ENCODE peak calls at places on chromosomes 6 and 20, in eight cellular contexts. One of them, this sample, is unnamed. For H3K27me3, the result is how much of the 10 kb centered on the place peaks cover.

GRCh38 chr6:56682580-56682979 is 39.9 kb upstream of the DST start:
- DNase-seq in cardiac muscle cell: no peak
- DNase-seq in lower lobe of right lung: no peak
- DNase-seq in CD8-positive, alpha-beta T cell: no peak
- DNase-seq in neural progenitor cell: no peak
- DNase-seq in K562: no peak
- DNase-seq in RWPE2: no peak
- DNase-seq in effector memory CD4-positive, alpha-beta T cell: no peak
- DNase-seq in this sample: no peak

GRCh38 chr6:56250266-56250665 is 2.9 kb upstream of the COL21A1 start:
- DNase-seq in cardiac muscle cell: no peak
- DNase-seq in lower lobe of right lung: no peak
- DNase-seq in CD8-positive, alpha-beta T cell: no peak
- DNase-seq in neural progenitor cell: no peak
- DNase-seq in K562: no peak
- DNase-seq in RWPE2: no peak
- DNase-seq in effector memory CD4-positive, alpha-beta T cell: no peak
- DNase-seq in this sample: no peak

GRCh38 chr6:63636516-63636968 is 940 bp downstream of the PHF3 start:
- DNase-seq in cardiac muscle cell: peak
- DNase-seq in lower lobe of right lung: peak
- DNase-seq in CD8-positive, alpha-beta T cell: peak
- DNase-seq in neural progenitor cell: peak
- DNase-seq in K562: peak
- DNase-seq in RWPE2: no peak
- DNase-seq in effector memory CD4-positive, alpha-beta T cell: peak
- DNase-seq in this sample: peak

GRCh38 chr20:15547109-15547508 is 1026.1 kb downstream of the KIF16B start:
- DNase-seq in cardiac muscle cell: no peak
- DNase-seq in lower lobe of right lung: no peak
- DNase-seq in CD8-positive, alpha-beta T cell: no peak
- DNase-seq in neural progenitor cell: no peak
- DNase-seq in K562: no peak
- DNase-seq in RWPE2: no peak
- DNase-seq in effector memory CD4-positive, alpha-beta T cell: no peak
- DNase-seq in this sample: no peak

GRCh38 chr6:130366011-130366963 is at the start of gene TMEM200A:
- DNase-seq in cardiac muscle cell: peak
- DNase-seq in lower lobe of right lung: peak
- DNase-seq in CD8-positive, alpha-beta T cell: no peak
- DNase-seq in neural progenitor cell: peak
- DNase-seq in K562: no peak
- DNase-seq in RWPE2: peak
- DNase-seq in effector memory CD4-positive, alpha-beta T cell: peak
- DNase-seq in this sample: peak

GRCh38 chr20:50565874-50566273 is 55.7 kb downstream of the PTPN1 start:
- DNase-seq in cardiac muscle cell: no peak
- DNase-seq in lower lobe of right lung: no peak
- DNase-seq in CD8-positive, alpha-beta T cell: no peak
- DNase-seq in neural progenitor cell: no peak
- DNase-seq in K562: no peak
- DNase-seq in RWPE2: no peak
- DNase-seq in effector memory CD4-positive, alpha-beta T cell: no peak
- DNase-seq in this sample: no peak

GRCh38 chr6:4913705-4914411 is 90.0 kb downstream of the RPP40 start:
- DNase-seq in cardiac muscle cell: no peak
- DNase-seq in lower lobe of right lung: no peak
- DNase-seq in CD8-positive, alpha-beta T cell: no peak
- DNase-seq in neural progenitor cell: no peak
- DNase-seq in K562: no peak
- DNase-seq in RWPE2: no peak
- DNase-seq in effector memory CD4-positive, alpha-beta T cell: no peak
- DNase-seq in this sample: no peak

GRCh38 chr6:49004806-49005205 is 458.2 kb downstream of the MMUT start:
- DNase-seq in cardiac muscle cell: no peak
- DNase-seq in lower lobe of right lung: no peak
- DNase-seq in CD8-positive, alpha-beta T cell: no peak
- DNase-seq in neural progenitor cell: no peak
- DNase-seq in K562: no peak
- DNase-seq in RWPE2: no peak
- DNase-seq in effector memory CD4-positive, alpha-beta T cell: no peak
- DNase-seq in this sample: no peak

GRCh38 chr6:160431231-160431630 is 83.1 kb downstream of the SLC22A3 start:
- DNase-seq in cardiac muscle cell: peak
- DNase-seq in lower lobe of right lung: no peak
- DNase-seq in CD8-positive, alpha-beta T cell: no peak
- DNase-seq in neural progenitor cell: no peak
- DNase-seq in K562: no peak
- DNase-seq in RWPE2: no peak
- DNase-seq in effector memory CD4-positive, alpha-beta T cell: no peak
- DNase-seq in this sample: no peak

GRCh38 chr6:139271056-139271455 is 20.7 kb downstream of the TXLNB start:
- DNase-seq in cardiac muscle cell: no peak
- DNase-seq in lower lobe of right lung: no peak
- DNase-seq in CD8-positive, alpha-beta T cell: no peak
- DNase-seq in neural progenitor cell: no peak
- DNase-seq in K562: no peak
- DNase-seq in RWPE2: no peak
- DNase-seq in effector memory CD4-positive, alpha-beta T cell: no peak
- DNase-seq in this sample: no peak

GRCh38 chr20:57449398-57450354 is 58.5 kb downstream of the RBM38 start:
- DNase-seq in cardiac muscle cell: no peak
- DNase-seq in lower lobe of right lung: no peak
- DNase-seq in CD8-positive, alpha-beta T cell: no peak
- DNase-seq in neural progenitor cell: no peak
- DNase-seq in K562: no peak
- DNase-seq in RWPE2: peak
- DNase-seq in effector memory CD4-positive, alpha-beta T cell: no peak
- DNase-seq in this sample: no peak

GRCh38 chr6:98846021-98846380 is 11.6 kb downstream of the POU3F2 start:
- DNase-seq in cardiac muscle cell: no peak
- DNase-seq in lower lobe of right lung: no peak
- DNase-seq in CD8-positive, alpha-beta T cell: no peak
- DNase-seq in neural progenitor cell: no peak
- DNase-seq in K562: no peak
- DNase-seq in RWPE2: no peak
- DNase-seq in effector memory CD4-positive, alpha-beta T cell: no peak
- DNase-seq in this sample: no peak

GRCh38 chr6:98848539-98849210 is 14.3 kb downstream of the POU3F2 start:
- DNase-seq in cardiac muscle cell: no peak
- DNase-seq in lower lobe of right lung: no peak
- DNase-seq in CD8-positive, alpha-beta T cell: no peak
- DNase-seq in neural progenitor cell: no peak
- DNase-seq in K562: no peak
- DNase-seq in RWPE2: no peak
- DNase-seq in effector memory CD4-positive, alpha-beta T cell: no peak
- DNase-seq in this sample: no peak

GRCh38 chr6:98847392-98847766 is 13.0 kb downstream of the POU3F2 start:
- DNase-seq in cardiac muscle cell: no peak
- DNase-seq in lower lobe of right lung: no peak
- DNase-seq in CD8-positive, alpha-beta T cell: no peak
- DNase-seq in neural progenitor cell: no peak
- DNase-seq in K562: no peak
- DNase-seq in RWPE2: no peak
- DNase-seq in effector memory CD4-positive, alpha-beta T cell: no peak
- DNase-seq in this sample: no peak

GRCh38 chr6:98845201-98846020 is 11.0 kb downstream of the POU3F2 start:
- DNase-seq in cardiac muscle cell: peak
- DNase-seq in lower lobe of right lung: peak
- DNase-seq in CD8-positive, alpha-beta T cell: peak
- DNase-seq in neural progenitor cell: peak
- DNase-seq in K562: peak
- DNase-seq in RWPE2: no peak
- DNase-seq in effector memory CD4-positive, alpha-beta T cell: peak
- DNase-seq in this sample: peak

DNA sequence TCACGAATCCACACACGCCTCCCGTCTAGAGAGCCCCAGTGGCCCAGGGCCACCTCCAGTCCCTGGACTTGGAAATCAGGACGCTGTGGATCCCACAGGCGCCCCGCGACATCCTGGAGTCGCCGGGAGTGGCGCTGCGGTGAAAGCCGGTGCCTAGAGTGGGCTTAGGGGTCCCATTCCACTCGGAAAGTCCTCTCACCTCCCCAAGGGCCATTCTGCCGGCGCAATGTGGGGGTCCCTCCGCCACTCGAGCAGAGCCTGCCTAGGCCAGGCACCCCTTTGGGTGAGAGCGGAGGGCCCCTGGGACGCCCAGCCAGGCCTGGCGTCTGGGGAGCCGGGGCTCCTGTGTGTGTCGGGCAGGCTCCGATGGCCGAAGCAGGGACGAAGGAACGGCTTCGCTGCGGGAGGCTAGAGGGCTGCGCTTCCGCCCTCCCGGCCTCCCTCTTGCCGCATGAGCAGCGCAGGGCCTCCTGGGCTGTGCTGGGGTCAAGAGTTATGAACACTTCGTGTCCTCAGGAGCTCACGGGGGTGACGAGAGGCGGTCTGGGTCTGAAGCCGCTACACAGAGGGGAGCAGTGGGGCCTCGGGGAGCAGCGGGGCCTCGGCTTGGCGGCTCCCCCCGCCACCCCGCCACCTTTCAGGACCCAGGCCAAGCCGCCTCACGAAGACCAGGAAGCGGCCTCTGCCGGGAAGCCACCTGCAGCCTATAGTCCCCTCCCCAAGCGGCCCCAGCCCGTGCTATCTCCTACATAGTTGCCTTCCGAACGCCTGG is 13.6 kb downstream of the POU3F2 start:
- DNase-seq in cardiac muscle cell: peak
- DNase-seq in lower lobe of right lung: peak
- DNase-seq in CD8-positive, alpha-beta T cell: no peak
- DNase-seq in neural progenitor cell: peak
- DNase-seq in K562: no peak
- DNase-seq in RWPE2: peak
- DNase-seq in effector memory CD4-positive, alpha-beta T cell: no peak
- DNase-seq in this sample: no peak
- H3K27me3 ChIP-seq in cardiac muscle cell: half or more
- H3K27me3 ChIP-seq in lower lobe of right lung: half or more
- H3K27me3 ChIP-seq in CD8-positive, alpha-beta T cell: half or more
- H3K27me3 ChIP-seq in neural progenitor cell: half or more
- H3K27me3 ChIP-seq in K562: under half
- H3K27me3 ChIP-seq in RWPE2: half or more
- H3K27me3 ChIP-seq in effector memory CD4-positive, alpha-beta T cell: half or more
- H3K27me3 ChIP-seq in this sample: under half

DNA sequence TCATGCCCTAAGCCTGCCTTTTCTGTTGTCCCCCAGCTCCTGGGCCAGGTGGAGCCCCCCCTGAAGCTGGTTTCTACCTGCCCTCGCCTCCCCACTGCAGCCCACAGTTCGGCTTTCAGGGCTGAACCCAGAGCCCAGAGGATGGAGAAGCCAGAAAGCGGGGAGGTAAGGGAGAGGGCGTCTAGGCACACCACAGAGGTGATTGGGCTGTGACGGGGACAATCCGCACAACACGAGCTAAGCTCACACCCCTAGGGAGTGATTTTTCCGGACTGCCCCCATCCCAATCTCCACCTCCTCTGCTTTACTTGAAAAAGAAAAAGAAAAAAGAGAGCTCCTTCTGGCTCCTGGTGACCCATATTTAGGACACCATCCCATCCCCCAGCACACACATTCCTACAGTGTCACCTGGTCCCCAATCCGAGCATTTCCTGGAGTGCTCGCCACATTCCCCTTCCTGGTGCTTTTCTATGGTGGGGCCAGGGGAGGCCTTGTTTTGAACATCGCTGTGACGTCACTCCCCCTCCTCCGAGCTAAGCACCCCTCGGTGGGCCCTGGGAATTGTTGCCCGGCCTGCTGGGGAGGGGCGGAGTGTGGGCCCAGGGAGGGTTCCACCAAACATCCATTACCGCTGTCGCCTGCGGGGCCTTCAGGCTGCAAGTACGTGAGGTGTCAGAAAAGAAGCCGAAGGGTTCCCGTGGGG is 3.0 kb upstream of the FOXC1 start:
- DNase-seq in cardiac muscle cell: no peak
- DNase-seq in lower lobe of right lung: no peak
- DNase-seq in CD8-positive, alpha-beta T cell: no peak
- DNase-seq in neural progenitor cell: peak
- DNase-seq in K562: no peak
- DNase-seq in RWPE2: no peak
- DNase-seq in effector memory CD4-positive, alpha-beta T cell: no peak
- DNase-seq in this sample: peak
- H3K4me3 ChIP-seq in cardiac muscle cell: no peak
- H3K4me3 ChIP-seq in lower lobe of right lung: no peak
- H3K4me3 ChIP-seq in CD8-positive, alpha-beta T cell: peak
- H3K4me3 ChIP-seq in neural progenitor cell: peak
- H3K4me3 ChIP-seq in K562: no peak
- H3K4me3 ChIP-seq in RWPE2: no peak
- H3K4me3 ChIP-seq in effector memory CD4-positive, alpha-beta T cell: no peak
- H3K4me3 ChIP-seq in this sample: no peak

GRCh38 chr6:54730767-54731665 is 115.6 kb upstream of the FAM83B start:
- DNase-seq in cardiac muscle cell: no peak
- DNase-seq in lower lobe of right lung: no peak
- DNase-seq in CD8-positive, alpha-beta T cell: no peak
- DNase-seq in neural progenitor cell: no peak
- DNase-seq in K562: no peak
- DNase-seq in RWPE2: no peak
- DNase-seq in effector memory CD4-positive, alpha-beta T cell: no peak
- DNase-seq in this sample: no peak

GRCh38 chr6:54729716-54730115 is 116.9 kb upstream of the FAM83B start:
- DNase-seq in cardiac muscle cell: no peak
- DNase-seq in lower lobe of right lung: no peak
- DNase-seq in CD8-positive, alpha-beta T cell: no peak
- DNase-seq in neural progenitor cell: no peak
- DNase-seq in K562: no peak
- DNase-seq in RWPE2: no peak
- DNase-seq in effector memory CD4-positive, alpha-beta T cell: no peak
- DNase-seq in this sample: no peak
- H3K27ac ChIP-seq in cardiac muscle cell: no peak
- H3K27ac ChIP-seq in lower lobe of right lung: no peak
- H3K27ac ChIP-seq in CD8-positive, alpha-beta T cell: no peak
- H3K27ac ChIP-seq in neural progenitor cell: no peak
- H3K27ac ChIP-seq in K562: no peak
- H3K27ac ChIP-seq in RWPE2: no peak
- H3K27ac ChIP-seq in effector memory CD4-positive, alpha-beta T cell: no peak
- H3K27ac ChIP-seq in this sample: no peak

GRCh38 chr6:11292291-11292552 is 59.8 kb upstream of the NEDD9 start:
- DNase-seq in cardiac muscle cell: no peak
- DNase-seq in lower lobe of right lung: no peak
- DNase-seq in CD8-positive, alpha-beta T cell: no peak
- DNase-seq in neural progenitor cell: no peak
- DNase-seq in K562: no peak
- DNase-seq in RWPE2: no peak
- DNase-seq in effector memory CD4-positive, alpha-beta T cell: no peak
- DNase-seq in this sample: no peak

GRCh38 chr6:11283629-11284028 is 51.2 kb upstream of the NEDD9 start:
- DNase-seq in cardiac muscle cell: no peak
- DNase-seq in lower lobe of right lung: no peak
- DNase-seq in CD8-positive, alpha-beta T cell: no peak
- DNase-seq in neural progenitor cell: no peak
- DNase-seq in K562: no peak
- DNase-seq in RWPE2: no peak
- DNase-seq in effector memory CD4-positive, alpha-beta T cell: no peak
- DNase-seq in this sample: no peak

GRCh38 chr6:11290027-11290426 is 57.6 kb upstream of the NEDD9 start:
- DNase-seq in cardiac muscle cell: no peak
- DNase-seq in lower lobe of right lung: no peak
- DNase-seq in CD8-positive, alpha-beta T cell: no peak
- DNase-seq in neural progenitor cell: no peak
- DNase-seq in K562: no peak
- DNase-seq in RWPE2: no peak
- DNase-seq in effector memory CD4-positive, alpha-beta T cell: no peak
- DNase-seq in this sample: no peak

GRCh38 chr6:11284996-11285395 is 52.5 kb upstream of the NEDD9 start:
- DNase-seq in cardiac muscle cell: no peak
- DNase-seq in lower lobe of right lung: no peak
- DNase-seq in CD8-positive, alpha-beta T cell: no peak
- DNase-seq in neural progenitor cell: no peak
- DNase-seq in K562: no peak
- DNase-seq in RWPE2: no peak
- DNase-seq in effector memory CD4-positive, alpha-beta T cell: no peak
- DNase-seq in this sample: no peak

GRCh38 chr6:11288065-11288464 is 55.6 kb upstream of the NEDD9 start:
- DNase-seq in cardiac muscle cell: no peak
- DNase-seq in lower lobe of right lung: peak
- DNase-seq in CD8-positive, alpha-beta T cell: no peak
- DNase-seq in neural progenitor cell: no peak
- DNase-seq in K562: no peak
- DNase-seq in RWPE2: no peak
- DNase-seq in effector memory CD4-positive, alpha-beta T cell: no peak
- DNase-seq in this sample: no peak
- H3K27me3 ChIP-seq in cardiac muscle cell: under half
- H3K27me3 ChIP-seq in lower lobe of right lung: under half
- H3K27me3 ChIP-seq in CD8-positive, alpha-beta T cell: under half
- H3K27me3 ChIP-seq in neural progenitor cell: under half
- H3K27me3 ChIP-seq in K562: under half
- H3K27me3 ChIP-seq in RWPE2: under half
- H3K27me3 ChIP-seq in effector memory CD4-positive, alpha-beta T cell: under half
- H3K27me3 ChIP-seq in this sample: under half